ENCODE peak calls at places on chromosome 10, in eight cellular contexts. V is PC-3, J is iris pigment epithelial cell, H is RWPE1, I is naive B cell, D is HuH-7.5, S is EL, F is head of caudate nucleus. O is an unnamed sample.

GRCh38 chr10:132946806-132947530 is 4.6 kb upstream of the CFAP46 start:
- DNase-seq in D (no peak), V (no peak), F (no peak), H (no peak), J (no peak), I (no peak), S (no peak), O (no peak)

GRCh38 chr10:113226404-113226803 is 276.4 kb downstream of the TCF7L2 start:
- DNase-seq in V (no peak), I (peak), H (no peak), F (no peak), D (no peak), S (no peak), J (no peak), O (no peak)

GRCh38 chr10:115164220-115164619 is 71.1 kb downstream of the ATRNL1 start:
- DNase-seq in J (no peak), F (no peak), D (no peak), V (no peak), S (no peak), H (no peak), I (no peak), O (no peak)

GRCh38 chr10:123639131-123639530 is 27.0 kb upstream of the GPR26 start:
- DNase-seq in H (no peak), D (no peak), I (no peak), F (no peak), V (no peak), J (no peak), S (no peak), O (no peak)

GRCh38 chr10:130171196-130171595 is 35.0 kb downstream of the GLRX3 start:
- DNase-seq in D (no peak), J (no peak), I (no peak), S (no peak), H (no peak), F (no peak), V (no peak), O (no peak)

GRCh38 chr10:78342787-78343186 is 309.1 kb downstream of the RPS24 start:
- DNase-seq in F (no peak), H (no peak), D (no peak), J (no peak), S (no peak), I (no peak), V (no peak), O (no peak)

GRCh38 chr10:77578583-77579227 is 58.9 kb downstream of the KCNMA1 start:
- DNase-seq in V (peak), S (peak), I (no peak), H (peak), D (no peak), J (peak), F (no peak), O (peak)

GRCh38 chr10:80202934-80203834 is 2.2 kb downstream of the ANXA11 start:
- DNase-seq in H (peak), D (peak), F (no peak), S (peak), I (peak), J (peak), V (peak), O (peak)

GRCh38 chr10:99358101-99358500 is 28.9 kb downstream of the CNNM1 start:
- DNase-seq in V (no peak), F (no peak), J (no peak), H (no peak), S (no peak), I (no peak), D (no peak), O (no peak)

GRCh38 chr10:31677198-31678138 is 251.2 kb downstream of the ARHGAP12 start:
- DNase-seq in F (no peak), I (no peak), V (no peak), H (no peak), J (no peak), D (no peak), S (no peak), O (no peak)

O was measured in fibroblast of pulmonary artery.